ENCODE peak calls at places on chromosomes 13 and 19, in ten cellular contexts. F is neural crest cell; Y is upper lobe of right lung; I is IMR-90; H is stimulated activated CD8-positive, alpha-beta memory T cell treated with anti-CD3 and anti-CD28 coated beads, Interleukin-2, amount 100 ng/mL, for 48 hours; O is ovary; J is EL; N is coronary artery; K is T-helper 2 cell; E is activated naive CD8-positive, alpha-beta T cell treated with anti-CD3 and anti-CD28 coated beads, Interleukin-2, amount 50 U/mL, for 24 hours. V is an unnamed sample.

GRCh38 chr19:10001899-10002298 is 8.4 kb downstream of the COL5A3 start:
- DNase-seq in F (peak; percentile 20), E (peak; percentile 37), O (peak; percentile 57), N (no peak), I (no peak), J (peak; percentile 23), K (no peak), Y (no peak), H (no peak), V (no peak)

GRCh38 chr19:31675187-31675913 is 326.1 kb upstream of the TSHZ3 start:
- DNase-seq in E (no peak), Y (no peak), H (no peak), N (no peak), O (no peak), I (peak; percentile 59), J (peak; percentile 16), K (no peak), F (no peak), V (no peak)

GRCh38 chr19:56110515-56111448 is 10.3 kb downstream of the ZNF787 start:
- DNase-seq in I (peak; percentile 39), H (no peak), O (peak; percentile 85), J (peak; percentile 39), F (no peak), N (no peak), Y (no peak), E (no peak), K (no peak), V (no peak)

GRCh38 chr13:38624822-38625221 is 62.1 kb upstream of the FREM2 start:
- DNase-seq in O (no peak), I (no peak), N (no peak), J (no peak), H (no peak), F (no peak), Y (no peak), K (no peak), E (no peak), V (no peak)

GRCh38 chr19:58304255-58304654 is 922 bp upstream of the ERVK3-1 start:
- DNase-seq in F (no peak), J (no peak), H (no peak), E (no peak), K (no peak), I (no peak), Y (no peak), O (no peak), N (no peak), V (no peak)

GRCh38 chr19:13986348-13986904 is 19.7 kb downstream of the RFX1 start:
- DNase-seq in K (peak; percentile 100), Y (peak; percentile 92), J (peak; percentile 88), F (peak; percentile 49), O (peak; percentile 64), I (peak; percentile 72), E (peak; percentile 99), N (no peak), H (peak; percentile 98), V (no peak)

GRCh38 chr19:42352216-42352892 is 26.9 kb downstream of the MEGF8 start:
- DNase-seq in I (peak; percentile 8), J (no peak), O (no peak), N (no peak), H (no peak), F (peak; percentile 65), K (no peak), Y (no peak), E (peak; percentile 16), V (no peak)

GRCh38 chr13:94343243-94343585 is 136.3 kb downstream of the DCT start:
- DNase-seq in Y (no peak), F (no peak), J (no peak), H (no peak), E (no peak), N (no peak), I (peak; percentile 52), O (no peak), K (no peak), V (no peak)

GRCh38 chr19:23957660-23958281 is 43.1 kb downstream of the ZNF726 start:
- DNase-seq in I (peak; percentile 82), K (no peak), Y (no peak), J (peak; percentile 78), O (no peak), F (no peak), H (no peak), E (no peak), N (no peak), V (no peak)

GRCh38 chr13:41960700-41961697 is at the start of gene VWA8:
- DNase-seq in Y (peak; percentile 93), F (peak; percentile 69), I (peak; percentile 78), O (peak; percentile 88), H (peak; percentile 78), J (peak; percentile 82), K (peak; percentile 77), N (peak; percentile 83), E (peak; percentile 88), V (peak; percentile 40)

GRCh38 chr13:69524459-69525155 is 583.0 kb upstream of the ATXN8OS start:
- DNase-seq in H (no peak), O (no peak), K (no peak), E (no peak), J (no peak), F (no peak), N (no peak), I (no peak), Y (no peak), V (peak; percentile 5)

GRCh38 chr13:112970552-112971287 is 1.7 kb downstream of the MCF2L start:
- DNase-seq in E (no peak), F (no peak), O (peak; percentile 50), Y (peak; percentile 31), I (no peak), J (peak; percentile 5), N (no peak), H (no peak), K (no peak), V (no peak)

GRCh38 chr19:13234518-13234917 is 84.3 kb downstream of the IER2 start:
- DNase-seq in N (no peak), H (peak; percentile 55), I (no peak), J (peak; percentile 60), O (peak; percentile 50), Y (peak; percentile 77), F (peak; percentile 58), E (peak; percentile 73), K (peak; percentile 23), V (peak; percentile 18)

GRCh38 chr13:114012141-114012540 is 38.3 kb upstream of the C13orf46 start:
- DNase-seq in H (no peak), F (no peak), N (no peak), J (no peak), E (no peak), Y (no peak), K (no peak), I (no peak), O (no peak), V (no peak)

GRCh38 chr13:77300176-77301141 is 26.4 kb downstream of the MYCBP2 start:
- DNase-seq in O (no peak), Y (no peak), H (no peak), J (peak; percentile 74), E (no peak), N (no peak), K (no peak), F (no peak), I (peak; percentile 86), V (peak; percentile 36)

GRCh38 chr13:28204690-28205443 is 66.5 kb downstream of the PAN3 start:
- DNase-seq in Y (no peak), I (no peak), N (no peak), F (no peak), E (peak; percentile 57), H (peak; percentile 45), K (no peak), O (no peak), J (no peak), V (no peak)

GRCh38 chr19:45762870-45763631 is 6.0 kb downstream of the SIX5 start:
- DNase-seq in N (no peak), E (no peak), K (no peak), I (no peak), Y (no peak), H (no peak), J (no peak), F (no peak), O (peak; percentile 47), V (no peak)

GRCh38 chr13:34025746-34026145 is 207.8 kb downstream of the RFC3 start:
- DNase-seq in N (no peak), K (no peak), I (peak; percentile 8), J (peak; percentile 76), E (no peak), H (no peak), O (no peak), Y (no peak), F (no peak), V (no peak)

GRCh38 chr19:55245236-55245904 is 13.4 kb downstream of the PPP6R1 start:
- DNase-seq in E (no peak), O (no peak), K (no peak), J (no peak), N (no peak), H (no peak), I (no peak), F (no peak), Y (no peak), V (no peak)

GRCh38 chr13:39461685-39462266 is 141.2 kb downstream of the LHFPL6 start:
- DNase-seq in F (no peak), H (no peak), E (no peak), O (no peak), Y (no peak), K (no peak), N (no peak), I (peak; percentile 48), J (peak; percentile 23), V (no peak)

GRCh38 chr13:99908129-99908805 is 63.3 kb downstream of the ZIC5 start:
- DNase-seq in Y (no peak), N (no peak), O (no peak), E (no peak), I (no peak), J (no peak), K (no peak), F (no peak), H (no peak), V (no peak)

GRCh38 chr13:48201044-48201443 is 32.0 kb upstream of the ITM2B start:
- DNase-seq in I (no peak), O (no peak), E (no peak), Y (no peak), F (no peak), H (no peak), J (no peak), N (no peak), K (no peak), V (no peak)

GRCh38 chr13:113860579-113861432 is 3.1 kb downstream of the GAS6 start:
- DNase-seq in I (no peak), J (no peak), F (no peak), Y (peak; percentile 80), E (no peak), K (no peak), O (peak; percentile 85), H (no peak), N (peak; percentile 73), V (no peak)

GRCh38 chr13:80196756-80197155 is 144.2 kb downstream of the SPRY2 start:
- DNase-seq in H (no peak), J (peak; percentile 28), K (no peak), F (no peak), E (no peak), I (peak; percentile 13), O (no peak), Y (no peak), N (no peak), V (no peak)

GRCh38 chr19:35513231-35513974 is at the start of gene DMKN:
- DNase-seq in J (peak; percentile 43), Y (no peak), F (no peak), E (no peak), H (no peak), K (no peak), N (no peak), O (no peak), I (peak; percentile 58), V (no peak)

GRCh38 chr13:87302034-87302433 is 369.1 kb upstream of the SLITRK5 start:
- DNase-seq in Y (no peak), F (no peak), I (no peak), J (no peak), E (no peak), K (no peak), O (no peak), H (no peak), N (no peak), V (no peak)

GRCh38 chr19:16141043-16141442 is 2.4 kb upstream of the HSH2D start:
- DNase-seq in H (no peak), Y (no peak), N (no peak), J (no peak), F (no peak), I (no peak), K (no peak), E (no peak), O (no peak), V (no peak)

V was measured in NCI-H460.